ENCODE peak calls at places on chromosomes 4 and X, in four cellular contexts. One of them, this sample, is unnamed.

GRCh38 chrX:82141942-82142341 is 940.0 kb downstream of the SH3BGRL start:
- DNase-seq in upper lobe of right lung: no peak
- DNase-seq in brain microvascular endothelial cell: no peak
- DNase-seq in tibial artery: no peak
- DNase-seq in this sample: no peak

GRCh38 chr4:153705743-153706468 is 21.8 kb downstream of the TLR2 start:
- DNase-seq in brain microvascular endothelial cell: no peak
- DNase-seq in upper lobe of right lung: no peak
- DNase-seq in tibial artery: no peak
- DNase-seq in this sample: no peak

GRCh38 chrX:9315086-9315485 is 149.8 kb upstream of the TBL1X start:
- DNase-seq in upper lobe of right lung: no peak
- DNase-seq in brain microvascular endothelial cell: no peak
- DNase-seq in tibial artery: no peak
- DNase-seq in this sample: no peak

GRCh38 chr4:176319237-176319703 is 496 bp upstream of the SPCS3 start:
- DNase-seq in brain microvascular endothelial cell: no peak
- DNase-seq in upper lobe of right lung: no peak
- DNase-seq in tibial artery: no peak
- DNase-seq in this sample: no peak

GRCh38 chr4:131459430-131460101 is 1689.5 kb upstream of the PCDH10 start:
- DNase-seq in upper lobe of right lung: no peak
- DNase-seq in brain microvascular endothelial cell: no peak
- DNase-seq in tibial artery: no peak
- DNase-seq in this sample: no peak

GRCh38 chrX:104270916-104271512 is 16.3 kb upstream of the ESX1 start:
- DNase-seq in tibial artery: peak; percentile 64
- DNase-seq in upper lobe of right lung: no peak
- DNase-seq in brain microvascular endothelial cell: peak; percentile 17
- DNase-seq in this sample: no peak

GRCh38 chrX:12309733-12310054 is 171.4 kb downstream of the FRMPD4 start:
- DNase-seq in upper lobe of right lung: no peak
- DNase-seq in brain microvascular endothelial cell: no peak
- DNase-seq in tibial artery: no peak
- DNase-seq in this sample: no peak

GRCh38 chr4:173325007-173325736 is 9.0 kb downstream of the HMGB2 start:
- DNase-seq in tibial artery: no peak
- DNase-seq in upper lobe of right lung: no peak
- DNase-seq in brain microvascular endothelial cell: no peak
- DNase-seq in this sample: no peak

GRCh38 chr4:179196511-179196910 is 1754.3 kb upstream of the AGA start:
- DNase-seq in tibial artery: no peak
- DNase-seq in brain microvascular endothelial cell: peak; percentile 42
- DNase-seq in upper lobe of right lung: no peak
- DNase-seq in this sample: no peak

GRCh38 chr4:112700679-112701078 is 63.7 kb downstream of the LARP7 start:
- DNase-seq in brain microvascular endothelial cell: no peak
- DNase-seq in tibial artery: no peak
- DNase-seq in upper lobe of right lung: no peak
- DNase-seq in this sample: no peak

GRCh38 chrX:69210513-69211065 is 45.3 kb upstream of the PJA1 start:
- DNase-seq in brain microvascular endothelial cell: no peak
- DNase-seq in upper lobe of right lung: no peak
- DNase-seq in tibial artery: no peak
- DNase-seq in this sample: no peak

GRCh38 chr4:74545488-74545887 is 100.6 kb downstream of the AREG start:
- DNase-seq in brain microvascular endothelial cell: no peak
- DNase-seq in upper lobe of right lung: no peak
- DNase-seq in tibial artery: peak; percentile 64
- DNase-seq in this sample: no peak

GRCh38 chrX:53116101-53116500 is 22.2 kb downstream of the KANTR start:
- DNase-seq in brain microvascular endothelial cell: peak; percentile 4
- DNase-seq in upper lobe of right lung: no peak
- DNase-seq in tibial artery: no peak
- DNase-seq in this sample: no peak

GRCh38 chr4:110516106-110516922 is 40.4 kb downstream of the ENPEP start:
- DNase-seq in brain microvascular endothelial cell: peak; percentile 63
- DNase-seq in tibial artery: peak; percentile 70
- DNase-seq in upper lobe of right lung: peak; percentile 73
- DNase-seq in this sample: peak; percentile 87

GRCh38 chr4:144666539-144667175 is 20.7 kb downstream of the HHIP start:
- DNase-seq in brain microvascular endothelial cell: peak; percentile 39
- DNase-seq in upper lobe of right lung: no peak
- DNase-seq in tibial artery: no peak
- DNase-seq in this sample: no peak

GRCh38 chr4:83107636-83108035 is 6.9 kb downstream of the PLAC8 start:
- DNase-seq in upper lobe of right lung: no peak
- DNase-seq in brain microvascular endothelial cell: no peak
- DNase-seq in tibial artery: no peak
- DNase-seq in this sample: no peak

GRCh38 chrX:46618947-46619346 is 45.4 kb downstream of the CHST7 start:
- DNase-seq in brain microvascular endothelial cell: no peak
- DNase-seq in upper lobe of right lung: no peak
- DNase-seq in tibial artery: no peak
- DNase-seq in this sample: no peak

GRCh38 chr4:128220286-128221235 is 67.1 kb downstream of the PGRMC2 start:
- DNase-seq in upper lobe of right lung: no peak
- DNase-seq in tibial artery: no peak
- DNase-seq in brain microvascular endothelial cell: peak; percentile 42
- DNase-seq in this sample: no peak

GRCh38 chr4:88803600-88804096 is 106.0 kb upstream of the NAP1L5 start:
- DNase-seq in brain microvascular endothelial cell: peak; percentile 90
- DNase-seq in tibial artery: peak; percentile 73
- DNase-seq in upper lobe of right lung: no peak
- DNase-seq in this sample: peak; percentile 72

GRCh38 chrX:153766098-153766817 is 2.2 kb downstream of the PLXNB3 start:
- DNase-seq in upper lobe of right lung: peak; percentile 54
- DNase-seq in tibial artery: no peak
- DNase-seq in brain microvascular endothelial cell: peak; percentile 55
- DNase-seq in this sample: peak; percentile 77

GRCh38 chr4:7004331-7004730 is 38.8 kb upstream of the TADA2B start:
- DNase-seq in upper lobe of right lung: no peak
- DNase-seq in brain microvascular endothelial cell: no peak
- DNase-seq in tibial artery: no peak
- DNase-seq in this sample: peak; percentile 28
- H3K36me3 ChIP-seq in upper lobe of right lung: peaks cover 94% of the 10 kb centered on the region
- H3K36me3 ChIP-seq in brain microvascular endothelial cell: peaks cover 49% of the 10 kb centered on the region
- H3K36me3 ChIP-seq in tibial artery: peaks cover 95% of the 10 kb centered on the region
- H3K36me3 ChIP-seq in this sample: peaks cover 38% of the 10 kb centered on the region

DNA sequence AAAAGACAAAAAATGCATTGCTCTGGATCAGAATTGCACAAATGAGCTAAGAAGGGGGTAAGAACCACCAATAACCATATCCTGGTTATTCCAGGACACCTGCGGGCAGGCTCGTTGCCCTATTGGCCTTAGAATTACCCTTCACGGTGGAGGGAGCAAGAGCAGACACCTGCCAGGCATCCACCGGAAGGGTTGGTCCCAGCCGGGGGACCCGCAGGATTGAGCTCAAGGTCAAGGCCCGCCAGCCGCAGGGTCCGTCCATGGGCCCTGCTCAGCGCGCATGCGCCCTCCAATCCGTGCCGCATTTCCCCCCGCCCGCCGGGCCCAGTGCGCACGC is 575 bp downstream of the SLC25A6 start:
- DNase-seq in upper lobe of right lung: no peak
- DNase-seq in brain microvascular endothelial cell: no peak
- DNase-seq in tibial artery: no peak
- DNase-seq in this sample: no peak
- H3K36me3 ChIP-seq in upper lobe of right lung: peaks cover 41% of the 10 kb centered on the region
- H3K36me3 ChIP-seq in brain microvascular endothelial cell: peaks cover 45% of the 10 kb centered on the region
- H3K36me3 ChIP-seq in tibial artery: peaks cover 48% of the 10 kb centered on the region
- H3K36me3 ChIP-seq in this sample: peaks cover 44% of the 10 kb centered on the region

GRCh38 chr4:108106186-108106585 is 62.5 kb downstream of the LEF1 start:
- DNase-seq in upper lobe of right lung: no peak
- DNase-seq in brain microvascular endothelial cell: no peak
- DNase-seq in tibial artery: no peak
- DNase-seq in this sample: no peak
- H3K36me3 ChIP-seq in upper lobe of right lung: no peaks in the 10 kb centered on the region
- H3K36me3 ChIP-seq in brain microvascular endothelial cell: no peaks in the 10 kb centered on the region
- H3K36me3 ChIP-seq in tibial artery: no peaks in the 10 kb centered on the region
- H3K36me3 ChIP-seq in this sample: no peaks in the 10 kb centered on the region

GRCh38 chr4:86757468-86757867 is 91.7 kb downstream of the SLC10A6 start:
- DNase-seq in upper lobe of right lung: no peak
- DNase-seq in brain microvascular endothelial cell: no peak
- DNase-seq in tibial artery: no peak
- DNase-seq in this sample: no peak

GRCh38 chr4:86762649-86763048 is 86.5 kb downstream of the SLC10A6 start:
- DNase-seq in brain microvascular endothelial cell: no peak
- DNase-seq in upper lobe of right lung: no peak
- DNase-seq in tibial artery: no peak
- DNase-seq in this sample: no peak

GRCh38 chr4:86755388-86755787 is 93.8 kb downstream of the SLC10A6 start:
- DNase-seq in tibial artery: no peak
- DNase-seq in brain microvascular endothelial cell: no peak
- DNase-seq in upper lobe of right lung: no peak
- DNase-seq in this sample: no peak

DNA sequence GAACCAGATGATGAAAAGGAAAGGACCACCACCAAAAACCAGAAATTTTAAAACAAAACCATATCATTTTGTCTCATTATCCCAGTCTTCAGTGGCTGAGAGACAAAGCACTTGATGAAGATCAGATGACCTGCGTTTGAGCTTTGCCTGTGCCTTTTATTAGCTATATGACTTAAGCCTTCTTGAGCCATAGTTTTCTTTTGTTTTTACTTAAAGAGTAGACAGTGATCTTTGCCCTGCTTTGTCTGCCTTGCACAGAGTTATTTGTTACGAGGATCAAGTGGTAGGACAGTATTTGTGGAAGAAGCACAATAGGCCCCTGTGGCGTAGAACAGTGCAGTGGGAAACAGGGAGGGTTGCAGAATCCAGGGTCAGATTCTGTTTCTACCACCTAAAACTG is 89.9 kb downstream of the SLC10A6 start:
- DNase-seq in upper lobe of right lung: no peak
- DNase-seq in tibial artery: no peak
- DNase-seq in brain microvascular endothelial cell: no peak
- DNase-seq in this sample: no peak
- H3K36me3 ChIP-seq in upper lobe of right lung: peaks cover 25% of the 10 kb centered on the region
- H3K36me3 ChIP-seq in tibial artery: peaks cover 15% of the 10 kb centered on the region
- H3K36me3 ChIP-seq in brain microvascular endothelial cell: peaks cover 11% of the 10 kb centered on the region
- H3K36me3 ChIP-seq in this sample: no peaks in the 10 kb centered on the region

GRCh38 chr4:1854752-1855151 is 1.2 kb downstream of the LETM1 start:
- DNase-seq in tibial artery: no peak
- DNase-seq in upper lobe of right lung: no peak
- DNase-seq in brain microvascular endothelial cell: no peak
- DNase-seq in this sample: no peak

GRCh38 chr4:1850276-1850675 is 5.7 kb downstream of the LETM1 start:
- DNase-seq in brain microvascular endothelial cell: no peak
- DNase-seq in tibial artery: no peak
- DNase-seq in upper lobe of right lung: no peak
- DNase-seq in this sample: no peak

GRCh38 chr4:1852904-1853623 is 2.9 kb downstream of the LETM1 start:
- DNase-seq in tibial artery: no peak
- DNase-seq in brain microvascular endothelial cell: no peak
- DNase-seq in upper lobe of right lung: no peak
- DNase-seq in this sample: no peak

GRCh38 chr4:1851575-1852415 is 4.2 kb downstream of the LETM1 start:
- DNase-seq in upper lobe of right lung: no peak
- DNase-seq in brain microvascular endothelial cell: no peak
- DNase-seq in tibial artery: no peak
- DNase-seq in this sample: no peak

DNA sequence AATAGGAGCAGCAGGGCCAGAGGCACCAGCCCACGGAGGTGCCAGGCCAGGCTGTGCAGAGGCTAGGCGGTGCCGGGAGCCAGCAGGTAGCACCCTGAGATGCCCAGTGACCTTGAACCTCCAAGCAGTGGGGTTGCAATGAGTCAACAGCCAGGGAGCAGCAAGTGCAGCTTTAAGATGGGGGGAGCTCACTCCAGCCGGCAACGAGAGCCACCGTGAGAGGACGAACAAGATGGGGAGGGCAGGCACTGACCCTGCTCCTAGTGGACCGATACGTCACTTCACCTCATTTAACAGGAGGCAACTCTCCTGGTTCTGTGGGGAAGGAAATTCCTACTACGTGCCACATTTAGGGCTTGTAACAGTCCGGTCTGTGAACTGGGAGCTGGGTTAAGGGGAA is 4.8 kb downstream of the LETM1 start:
- DNase-seq in brain microvascular endothelial cell: no peak
- DNase-seq in tibial artery: no peak
- DNase-seq in upper lobe of right lung: no peak
- DNase-seq in this sample: no peak
- H3K36me3 ChIP-seq in brain microvascular endothelial cell: peaks cover 3% of the 10 kb centered on the region
- H3K36me3 ChIP-seq in tibial artery: peaks cover 21% of the 10 kb centered on the region
- H3K36me3 ChIP-seq in upper lobe of right lung: peaks cover 22% of the 10 kb centered on the region
- H3K36me3 ChIP-seq in this sample: no peaks in the 10 kb centered on the region

DNA sequence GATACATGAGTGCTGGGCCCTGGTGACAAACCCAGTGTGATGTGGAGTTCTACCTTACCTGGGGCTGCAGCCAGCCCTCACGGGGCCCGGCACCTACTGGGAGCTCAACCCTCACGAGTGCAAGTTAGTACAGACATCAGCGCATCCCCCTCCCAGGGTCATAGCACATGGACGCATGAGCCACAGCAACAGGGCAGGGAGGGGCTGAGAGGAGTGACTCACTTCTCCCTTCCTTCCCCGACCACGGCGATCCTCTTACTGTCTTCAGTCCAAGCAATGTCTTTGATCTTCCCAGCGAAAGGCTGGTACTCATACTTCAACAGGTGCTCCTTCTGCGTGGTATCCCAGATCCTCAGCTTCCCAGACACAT is 17.8 kb downstream of the WDR1 start:
- DNase-seq in upper lobe of right lung: no peak
- DNase-seq in brain microvascular endothelial cell: peak; percentile 78
- DNase-seq in tibial artery: no peak
- DNase-seq in this sample: no peak
- H3K36me3 ChIP-seq in upper lobe of right lung: peaks cover 82% of the 10 kb centered on the region
- H3K36me3 ChIP-seq in brain microvascular endothelial cell: peaks cover 79% of the 10 kb centered on the region
- H3K36me3 ChIP-seq in tibial artery: peaks cover 95% of the 10 kb centered on the region
- H3K36me3 ChIP-seq in this sample: peaks cover 17% of the 10 kb centered on the region